ENCODE peak calls at places on chromosomes 16 and 17, in six cellular contexts. I, J, U, V, Q and F are unnamed samples.

GRCh38 chr16:66364117-66364958 is 2.2 kb upstream of the CDH5 start:
- DNase-seq in I (no peak), J (no peak), U (no peak), V (no peak), Q (no peak), F (no peak)

GRCh38 chr16:10100829-10101228 is 81.4 kb downstream of the GRIN2A start:
- DNase-seq in I (no peak), J (no peak), U (no peak), V (no peak), Q (no peak), F (no peak)

GRCh38 chr17:59365383-59365981 is 34.0 kb downstream of the YPEL2 start:
- DNase-seq in I (no peak), J (no peak), U (no peak), V (no peak), Q (no peak), F (no peak)

GRCh38 chr17:1487939-1488825 is 4.3 kb downstream of the MYO1C start:
- DNase-seq in I (peak), J (peak), U (peak), V (peak), Q (peak), F (peak)

GRCh38 chr16:67922221-67922620 is 9.4 kb downstream of the CTRL start:
- DNase-seq in I (no peak), J (no peak), U (no peak), V (no peak), Q (no peak), F (no peak)

GRCh38 chr16:21634216-21634615 is 18.2 kb downstream of the IGSF6 start:
- DNase-seq in I (peak), J (no peak), U (no peak), V (no peak), Q (no peak), F (no peak)

GRCh38 chr16:58306327-58306726 is 11.5 kb upstream of the PRSS54 start:
- DNase-seq in I (peak), J (peak), U (no peak), V (peak), Q (no peak), F (peak)

GRCh38 chr16:85615014-85615851 is 2.1 kb downstream of the GSE1 start:
- DNase-seq in I (no peak), J (no peak), U (no peak), V (peak), Q (no peak), F (peak)

GRCh38 chr17:48004973-48005372 is 32.6 kb downstream of the COPZ2 start:
- DNase-seq in I (peak), J (no peak), U (no peak), V (no peak), Q (no peak), F (no peak)